ENCODE peak calls at places on chromosome 18, in seven cellular contexts. H, V, M, A, E, X and D are unnamed samples.

GRCh38 chr18:7642491-7642890 is 75.4 kb downstream of the PTPRM start:
- DNase-seq in H (no peak), V (no peak), M (no peak), A (no peak), E (no peak), X (no peak), D (no peak)

GRCh38 chr18:12011962-12012549 is 30.7 kb downstream of the IMPA2 start:
- DNase-seq in H (no peak), V (no peak), M (no peak), A (no peak), E (no peak), X (no peak), D (no peak)

GRCh38 chr18:28736223-28736622 is 559.3 kb upstream of the CDH2 start:
- DNase-seq in H (no peak), V (no peak), M (no peak), A (no peak), E (no peak), X (no peak), D (no peak)

GRCh38 chr18:30094556-30094955 is 948.0 kb downstream of the DSC3 start:
- DNase-seq in H (no peak), V (no peak), M (no peak), A (no peak), E (peak), X (peak), D (no peak)

GRCh38 chr18:35193313-35193712 is 47.5 kb upstream of the ZNF397 start:
- DNase-seq in H (no peak), V (no peak), M (no peak), A (no peak), E (no peak), X (no peak), D (no peak)

GRCh38 chr18:46034230-46034629 is 37.8 kb downstream of the PSTPIP2 start:
- DNase-seq in H (no peak), V (no peak), M (no peak), A (no peak), E (no peak), X (no peak), D (no peak)

GRCh38 chr18:23662309-23663263 is at the start of gene ANKRD29:
- DNase-seq in H (peak), V (peak), M (peak), A (no peak), E (peak), X (peak), D (peak)

GRCh38 chr18:34957864-34958259 is 83.4 kb upstream of the MAPRE2 start:
- DNase-seq in H (no peak), V (no peak), M (no peak), A (no peak), E (no peak), X (no peak), D (no peak)

DNA sequence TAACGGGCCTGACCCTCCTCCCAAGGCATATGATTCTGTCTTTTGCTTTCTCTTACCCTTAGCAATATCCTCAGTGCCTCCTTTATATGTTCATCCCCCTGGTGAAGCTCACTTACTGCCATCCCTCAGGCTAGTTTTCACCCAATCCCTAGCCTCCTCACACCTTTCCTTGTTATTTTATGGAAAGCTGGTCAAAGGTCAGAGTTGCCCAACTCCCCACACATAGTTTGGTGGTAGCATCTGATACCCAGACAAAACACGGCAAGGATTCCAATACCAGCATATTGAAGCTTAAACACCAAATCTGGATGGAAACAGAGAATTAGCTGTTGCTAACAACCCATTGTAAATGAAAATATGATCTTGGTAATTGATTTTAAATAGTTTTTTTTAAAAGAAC is 82.1 kb downstream of the BCL2 start:
- DNase-seq in H (no peak), V (no peak), M (no peak), A (no peak), E (peak), X (peak), D (no peak)
- TF ChIP-seq CTCF in H (no peak), V (no peak), M (no peak), A (no peak), E (no peak), X (no peak), D (no peak)

GRCh38 chr18:48295586-48296311 is 113.4 kb downstream of the ZBTB7C start:
- DNase-seq in H (peak), V (no peak), M (no peak), A (peak), E (no peak), X (peak), D (no peak)
- TF ChIP-seq CTCF in H (peak), V (no peak), M (no peak), A (no peak), E (peak), X (peak), D (no peak)

GRCh38 chr18:9612989-9613388 is 1.4 kb downstream of the PPP4R1 start:
- DNase-seq in H (no peak), V (no peak), M (no peak), A (no peak), E (peak), X (no peak), D (no peak)

GRCh38 chr18:9613550-9614400 is 584 bp downstream of the PPP4R1 start:
- DNase-seq in H (peak), V (peak), M (peak), A (peak), E (peak), X (peak), D (peak)

GRCh38 chr18:9615280-9615797 is 980 bp upstream of the PPP4R1 start:
- DNase-seq in H (no peak), V (no peak), M (no peak), A (no peak), E (no peak), X (no peak), D (no peak)

GRCh38 chr18:9614401-9615279 is at the start of gene PPP4R1:
- DNase-seq in H (peak), V (peak), M (peak), A (peak), E (peak), X (peak), D (peak)

DNA sequence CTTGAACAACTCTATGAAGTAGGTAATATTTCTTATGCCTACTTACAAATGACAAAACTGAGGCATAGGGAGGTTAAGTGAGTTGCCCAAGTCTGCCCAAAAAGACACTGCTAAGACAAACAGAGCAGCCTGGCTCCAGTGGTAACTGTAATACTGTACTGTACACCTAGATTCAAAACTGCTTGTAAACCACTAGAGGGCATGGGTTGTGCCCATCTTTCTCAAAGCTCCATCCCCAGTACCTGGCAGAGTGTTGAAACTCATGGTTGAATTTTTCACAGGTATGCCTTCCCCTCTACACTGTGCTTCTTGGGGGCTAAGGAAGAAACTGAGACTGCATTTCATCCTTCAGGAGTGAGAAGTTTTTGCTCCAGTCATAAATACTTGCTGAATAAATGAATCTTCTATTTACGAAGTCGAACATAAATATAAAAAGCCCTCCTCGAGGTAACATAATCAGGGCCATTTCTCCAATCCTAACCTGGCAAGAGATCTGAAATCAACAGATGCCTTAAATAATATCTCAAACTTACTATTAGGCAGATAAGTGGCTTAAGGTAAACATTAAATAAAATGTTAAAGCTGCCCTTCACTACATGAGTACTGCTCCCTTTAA is 2.0 kb downstream of the PPP4R1 start:
- DNase-seq in H (peak), V (peak), M (peak), A (no peak), E (peak), X (peak), D (no peak)
- TF ChIP-seq CTCF in H (peak), V (peak), M (peak), A (peak), E (peak), X (peak), D (no peak)

GRCh38 chr18:59200787-59201186 is 19.2 kb upstream of the GRP start:
- DNase-seq in H (no peak), V (no peak), M (no peak), A (no peak), E (no peak), X (peak), D (no peak)
- TF ChIP-seq CTCF in H (no peak), V (no peak), M (no peak), A (no peak), E (no peak), X (peak), D (no peak)

GRCh38 chr18:4181882-4182568 is 273.1 kb downstream of the DLGAP1 start:
- DNase-seq in H (no peak), V (no peak), M (no peak), A (no peak), E (no peak), X (peak), D (no peak)
- TF ChIP-seq CTCF in H (peak), V (no peak), M (no peak), A (no peak), E (no peak), X (peak), D (no peak)

GRCh38 chr18:31687529-31687928 is 3.1 kb upstream of the B4GALT6 start:
- DNase-seq in H (no peak), V (no peak), M (no peak), A (no peak), E (no peak), X (no peak), D (no peak)
- TF ChIP-seq CTCF in H (peak), V (no peak), M (no peak), A (no peak), E (no peak), X (peak), D (no peak)